ENCODE peak calls at places on chromosomes 3 and 15, in five cellular contexts. A is mammary epithelial cell, S is hepatocyte, E is OCI-LY7, Q is PC-3. D is an unnamed sample.

GRCh38 chr15:60004019-60004845 is at the start of gene FOXB1:
- DNase-seq in A (no peak), S (peak; percentile 35), E (no peak), Q (no peak), D (no peak)

GRCh38 chr15:79084308-79084968 is 6.1 kb downstream of the RASGRF1 start:
- DNase-seq in A (no peak), S (no peak), E (no peak), Q (no peak), D (no peak)

GRCh38 chr3:155664922-155665695 is 79.8 kb downstream of the PLCH1 start:
- DNase-seq in A (peak; percentile 69), S (peak; percentile 57), E (no peak), Q (peak; percentile 88), D (peak; percentile 87)

GRCh38 chr3:54206874-54207273 is 84.5 kb downstream of the CACNA2D3 start:
- DNase-seq in A (no peak), S (no peak), E (no peak), Q (no peak), D (no peak)

GRCh38 chr15:101611580-101612299 is 40.4 kb downstream of the TM2D3 start:
- DNase-seq in A (no peak), S (no peak), E (no peak), Q (no peak), D (no peak)

GRCh38 chr3:9890249-9891071 is at the start of gene JAGN1:
- DNase-seq in A (peak; percentile 84), S (peak; percentile 94), E (peak; percentile 92), Q (peak; percentile 87), D (peak; percentile 90)

GRCh38 chr3:151093148-151093547 is 7.7 kb downstream of the MED12L start:
- DNase-seq in A (no peak), S (no peak), E (no peak), Q (no peak), D (no peak)

GRCh38 chr3:126320517-126321293 is 36.5 kb downstream of the KLF15 start:
- DNase-seq in A (no peak), S (no peak), E (no peak), Q (no peak), D (no peak)

GRCh38 chr3:17175187-17175839 is 290.6 kb downstream of the PLCL2 start:
- DNase-seq in A (peak; percentile 5), S (no peak), E (no peak), Q (peak; percentile 68), D (peak; percentile 92)

GRCh38 chr3:183375787-183376186 is 52.6 kb downstream of the MCF2L2 start:
- DNase-seq in A (no peak), S (no peak), E (no peak), Q (no peak), D (no peak)

GRCh38 chr15:89772933-89773583 is 3.1 kb upstream of the MESP2 start:
- DNase-seq in A (peak; percentile 58), S (no peak), E (peak; percentile 43), Q (peak; percentile 67), D (peak; percentile 20)

GRCh38 chr15:84929795-84930371 is 45.4 kb downstream of the SLC28A1 start:
- DNase-seq in A (peak; percentile 98), S (peak; percentile 94), E (no peak), Q (peak; percentile 99), D (peak; percentile 13)

GRCh38 chr15:100703032-100703578 is 100.7 kb downstream of the ASB7 start:
- DNase-seq in A (peak; percentile 74), S (no peak), E (peak; percentile 10), Q (peak; percentile 70), D (peak; percentile 81)

GRCh38 chr3:150409527-150410310 is 1.6 kb downstream of the TSC22D2 start:
- DNase-seq in A (peak; percentile 52), S (peak; percentile 86), E (peak; percentile 89), Q (peak; percentile 70), D (peak; percentile 75)

GRCh38 chr3:24838533-24838932 is 343.9 kb upstream of the THRB start:
- DNase-seq in A (no peak), S (no peak), E (no peak), Q (no peak), D (no peak)

GRCh38 chr3:14565791-14566588 is 25.8 kb upstream of the GRIP2 start:
- DNase-seq in A (peak; percentile 47), S (no peak), E (no peak), Q (peak; percentile 50), D (peak; percentile 79)

GRCh38 chr3:132038198-132038825 is 3.5 kb upstream of the CPNE4 start:
- DNase-seq in A (peak; percentile 49), S (peak; percentile 48), E (peak; percentile 20), Q (peak; percentile 60), D (peak; percentile 6)

GRCh38 chr3:197555281-197556261 is at the start of gene BDH1:
- DNase-seq in A (peak; percentile 36), S (peak; percentile 69), E (peak; percentile 68), Q (peak; percentile 38), D (no peak)

GRCh38 chr3:25604107-25604805 is 60.5 kb downstream of the TOP2B start:
- DNase-seq in A (peak; percentile 71), S (no peak), E (no peak), Q (peak; percentile 37), D (peak; percentile 97)

GRCh38 chr3:107973152-107973551 is 117.7 kb downstream of the CD47 start:
- DNase-seq in A (peak; percentile 51), S (no peak), E (no peak), Q (peak; percentile 63), D (no peak)

GRCh38 chr15:22811640-22812039 is 25.2 kb downstream of the NIPA1 start:
- DNase-seq in A (no peak), S (peak; percentile 18), E (peak; percentile 27), Q (peak; percentile 59), D (no peak)

GRCh38 chr3:194715022-194715800 is 29.5 kb downstream of the FAM43A start:
- DNase-seq in A (peak; percentile 79), S (no peak), E (no peak), Q (peak; percentile 28), D (no peak)

GRCh38 chr15:48936666-48937065 is 27.1 kb downstream of the SHC4 start:
- DNase-seq in A (no peak), S (no peak), E (no peak), Q (no peak), D (peak; percentile 14)

GRCh38 chr3:138943724-138944131 is 3.2 kb downstream of the FOXL2 start:
- DNase-seq in A (no peak), S (no peak), E (no peak), Q (peak; percentile 31), D (peak; percentile 58)

GRCh38 chr15:39961051-39961450 is 27.1 kb downstream of the EIF2AK4 start:
- DNase-seq in A (no peak), S (no peak), E (no peak), Q (no peak), D (peak; percentile 13)

DNA sequence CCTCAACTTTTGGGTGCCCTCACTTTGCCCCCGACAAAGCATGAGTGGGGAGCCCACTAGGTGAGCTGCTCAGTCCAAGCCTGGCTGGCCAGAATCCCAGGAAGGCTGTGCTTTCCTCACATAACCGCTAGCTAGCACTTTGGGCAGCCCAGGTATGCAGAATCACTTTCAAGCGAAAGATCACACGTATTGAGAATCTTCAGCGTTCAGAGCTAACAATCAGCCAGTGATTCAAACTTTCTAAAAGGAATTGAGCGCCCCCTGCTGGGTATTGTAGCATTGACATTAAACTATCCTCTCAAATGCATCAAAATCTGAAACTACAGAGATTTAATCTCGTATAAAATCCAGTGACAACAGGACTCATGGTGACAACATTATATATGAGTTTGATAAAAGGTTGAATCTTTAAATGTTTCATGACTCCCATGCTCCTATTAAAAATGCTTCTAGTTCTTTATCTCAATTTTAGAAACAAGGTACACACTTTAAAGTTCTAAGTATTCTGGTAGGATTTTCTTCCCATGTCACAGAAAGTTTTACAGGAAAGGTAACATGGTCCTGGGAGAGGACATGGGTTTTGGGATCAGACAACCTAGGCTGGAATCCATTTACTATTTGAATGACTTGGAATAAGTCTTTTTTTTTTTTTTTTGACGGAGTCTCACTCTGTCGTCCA is 11.8 kb downstream of the ANAPC13 start:
- DNase-seq in A (peak; percentile 82), S (peak; percentile 92), E (peak; percentile 80), Q (peak; percentile 90), D (peak; percentile 79)
- TF ChIP-seq CTCF in A (peak; percentile 60), S (peak; percentile 86), E (peak; percentile 94), Q (peak; percentile 77), D (peak; percentile 61)

DNA sequence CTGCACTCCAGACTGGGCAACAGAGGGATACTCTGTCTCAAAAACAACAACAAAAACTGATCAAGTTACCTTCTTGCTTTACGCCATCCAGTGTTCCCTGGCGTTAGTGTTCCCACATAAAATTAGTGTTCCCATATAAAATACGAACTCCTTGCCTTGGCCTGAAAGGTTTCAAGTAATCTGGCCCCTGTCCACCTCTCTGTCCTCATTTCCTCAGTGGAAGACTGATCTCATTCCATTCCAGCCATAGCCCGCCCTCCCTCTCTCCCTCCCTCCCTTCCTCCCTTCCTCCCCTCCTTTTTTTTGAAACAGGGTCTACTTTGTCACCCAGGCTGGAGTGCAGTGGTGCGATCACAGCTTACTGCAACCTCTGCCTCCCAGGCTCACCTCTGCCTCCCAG is 2.8 kb upstream of the CAND2 start:
- DNase-seq in A (no peak), S (no peak), E (no peak), Q (no peak), D (peak; percentile 6)
- H3K4me2 ChIP-seq in A (no peak overlapping the region), S (no peak overlapping the region), E (no peak overlapping the region), Q (no peak overlapping the region), D (no peak overlapping the region)

DNA sequence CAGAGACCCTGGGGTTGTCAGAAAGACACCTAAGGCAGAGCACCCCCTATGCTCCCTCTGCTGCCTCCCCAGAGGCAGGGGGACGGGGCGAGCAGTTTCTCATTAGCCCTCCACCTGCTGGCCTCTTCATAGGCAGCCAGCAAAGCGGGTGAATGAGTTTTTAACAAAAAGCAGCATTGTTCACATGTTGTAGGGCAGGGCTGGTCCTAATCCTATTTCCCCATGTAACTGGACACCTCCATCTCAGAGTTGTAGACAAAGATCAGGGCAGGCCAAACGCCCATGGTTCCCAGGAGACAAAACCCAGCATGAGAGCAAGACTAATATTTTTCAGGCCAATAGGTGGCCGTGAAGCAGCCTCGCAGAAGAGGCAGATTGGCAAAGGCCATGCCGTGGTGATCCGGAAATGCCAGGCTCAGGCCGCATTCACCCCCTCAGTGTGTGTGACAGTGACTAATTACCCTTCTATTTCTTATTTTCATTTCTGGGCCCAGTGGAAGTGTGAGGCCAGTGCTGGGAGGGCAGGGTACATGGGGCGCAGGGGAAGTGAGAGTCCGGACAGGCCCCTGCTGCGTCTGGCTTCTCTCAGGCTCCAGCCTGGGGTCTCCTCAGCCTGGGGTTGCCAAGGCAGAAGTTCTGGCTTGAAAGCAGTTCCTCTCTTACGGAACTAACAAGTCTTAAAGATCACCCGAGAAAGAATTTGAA is 64.7 kb downstream of the BOC start:
- DNase-seq in A (peak; percentile 70), S (no peak), E (peak; percentile 38), Q (peak; percentile 55), D (peak; percentile 71)
- TF ChIP-seq CTCF in A (peak; percentile 14), S (no peak), E (no peak), Q (peak; percentile 43), D (peak; percentile 18)

DNA sequence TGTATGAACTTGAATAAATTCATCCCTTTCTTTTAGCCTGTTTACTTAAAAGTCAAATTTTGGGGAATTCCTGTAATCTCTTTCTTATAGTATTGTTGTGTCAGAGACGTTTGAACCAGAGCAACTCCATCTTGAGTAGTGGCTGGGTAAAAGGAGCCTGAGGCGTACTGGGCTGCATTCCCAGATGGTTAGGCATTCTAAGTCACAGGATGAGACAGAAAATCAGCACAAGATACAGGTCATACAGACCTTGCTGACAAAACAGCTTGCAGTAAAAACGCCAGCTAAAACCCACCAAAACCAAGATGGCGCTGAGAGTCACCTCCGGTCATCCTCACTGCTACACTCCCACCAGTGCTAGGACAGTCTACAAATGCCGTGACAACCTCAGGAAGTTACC is 94.5 kb downstream of the P3H2 start:
- DNase-seq in A (peak; percentile 54), S (no peak), E (no peak), Q (peak; percentile 19), D (no peak)
- H3K4me2 ChIP-seq in A (peak overlapping the region; percentile 15), S (no peak overlapping the region), E (no peak overlapping the region), Q (no peak overlapping the region), D (no peak overlapping the region)

GRCh38 chr3:29852767-29853166 is 571.9 kb downstream of the RBMS3 start:
- DNase-seq in A (no peak), S (no peak), E (no peak), Q (no peak), D (no peak)

GRCh38 chr3:29853841-29854397 is 573.0 kb downstream of the RBMS3 start:
- DNase-seq in A (no peak), S (no peak), E (no peak), Q (no peak), D (no peak)

GRCh38 chr3:29850641-29851040 is 569.8 kb downstream of the RBMS3 start:
- DNase-seq in A (no peak), S (no peak), E (no peak), Q (peak; percentile 46), D (no peak)
- TF ChIP-seq CTCF in A (no peak), S (no peak), E (peak; percentile 30), Q (peak; percentile 58), D (no peak)

D was measured in fibroblast of lung.